ENCODE peak calls at places on chromosomes 12 and 14, in seven cellular contexts. R, K, P, V, C, S and H are unnamed samples.

GRCh38 chr12:130818381-130819247 is 20.4 kb downstream of the STX2 start:
- DNase-seq in K (peak; percentile 95), V (no peak), C (no peak), S (peak; percentile 67), P (no peak), R (peak; percentile 81), H (peak; percentile 81)

GRCh38 chr14:77645520-77646230 is 29.2 kb upstream of the SPTLC2 start:
- DNase-seq in C (no peak), P (no peak), K (no peak), R (no peak), V (no peak), S (no peak), H (no peak)

GRCh38 chr14:103151270-103151933 is 28.1 kb downstream of the TNFAIP2 start:
- DNase-seq in K (no peak), R (no peak), P (no peak), C (no peak), V (no peak), S (no peak), H (no peak)

GRCh38 chr12:45290218-45290609 is 74.3 kb downstream of the ANO6 start:
- DNase-seq in V (no peak), P (no peak), R (no peak), S (no peak), K (no peak), C (peak; percentile 31), H (no peak)

GRCh38 chr12:87428701-87429277 is 600.4 kb downstream of the C12orf50 start:
- DNase-seq in C (no peak), P (no peak), K (no peak), V (no peak), S (no peak), R (no peak), H (no peak)

GRCh38 chr12:101746661-101747060 is 7.4 kb upstream of the SYCP3 start:
- DNase-seq in K (no peak), V (no peak), C (peak; percentile 3), P (no peak), R (no peak), S (no peak), H (no peak)

GRCh38 chr14:73014105-73014504 is 12.8 kb downstream of the ZFYVE1 start:
- DNase-seq in V (no peak), P (no peak), S (no peak), K (peak; percentile 66), C (no peak), R (no peak), H (peak; percentile 40)

GRCh38 chr12:94225924-94226630 is 77.7 kb downstream of the PLXNC1 start:
- DNase-seq in C (no peak), K (no peak), S (no peak), V (no peak), R (no peak), P (no peak), H (no peak)

GRCh38 chr12:68641138-68641537 is 30.4 kb downstream of the RAP1B start:
- DNase-seq in S (no peak), V (no peak), R (no peak), K (peak; percentile 48), P (no peak), C (no peak), H (peak; percentile 78)

GRCh38 chr12:126537961-126538530 is 1472.8 kb downstream of the AACS start:
- DNase-seq in R (no peak), C (no peak), K (no peak), S (no peak), V (no peak), P (no peak), H (no peak)

GRCh38 chr12:132272706-132273105 is 56.7 kb downstream of the GALNT9 start:
- DNase-seq in V (no peak), K (no peak), C (no peak), P (no peak), S (no peak), R (no peak), H (no peak)

GRCh38 chr12:48999371-49000131 is at the start of gene DDN:
- DNase-seq in K (peak; percentile 82), V (no peak), C (peak; percentile 85), R (peak; percentile 95), P (no peak), S (no peak), H (peak; percentile 82)

GRCh38 chr14:30291216-30291615 is 267.7 kb upstream of the G2E3 start:
- DNase-seq in R (no peak), C (no peak), K (no peak), P (no peak), S (no peak), V (no peak), H (no peak)

GRCh38 chr12:75759842-75760260 is 248.4 kb upstream of the KRR1 start:
- DNase-seq in V (peak; percentile 54), S (no peak), P (no peak), C (no peak), K (no peak), R (no peak), H (no peak)

GRCh38 chr12:127060310-127060847 is 1206.6 kb upstream of the TMEM132C start:
- DNase-seq in V (no peak), S (no peak), P (no peak), K (no peak), C (no peak), R (no peak), H (no peak)

GRCh38 chr14:96938946-96939345 is 141.8 kb downstream of the VRK1 start:
- DNase-seq in C (no peak), V (no peak), R (no peak), K (peak; percentile 27), S (no peak), P (no peak), H (no peak)

GRCh38 chr14:64762044-64763034 is 58.1 kb downstream of the PLEKHG3 start:
- DNase-seq in V (no peak), C (peak; percentile 85), P (peak; percentile 62), R (peak; percentile 97), S (peak; percentile 82), K (no peak), H (peak; percentile 51)

GRCh38 chr12:124217508-124217981 is 77.3 kb upstream of the RFLNA start:
- DNase-seq in R (peak; percentile 31), C (peak; percentile 11), K (no peak), S (no peak), V (no peak), P (no peak), H (no peak)

GRCh38 chr12:107328442-107329133 is 235.2 kb upstream of the CRY1 start:
- DNase-seq in R (no peak), P (no peak), C (peak; percentile 81), K (no peak), S (no peak), V (no peak), H (peak; percentile 73)

GRCh38 chr12:122946690-122947271 is 19.5 kb downstream of the ABCB9 start:
- DNase-seq in C (peak; percentile 53), R (peak; percentile 31), K (peak; percentile 75), V (peak; percentile 91), S (peak; percentile 68), P (peak; percentile 77), H (peak; percentile 96)

GRCh38 chr14:67059576-67059975 is 129.7 kb upstream of the GARIN2 start:
- DNase-seq in R (no peak), S (no peak), K (no peak), C (peak; percentile 15), V (no peak), P (no peak), H (no peak)

GRCh38 chr12:114241973-114242434 is 163.9 kb downstream of the TBX5 start:
- DNase-seq in R (peak; percentile 86), V (no peak), S (no peak), C (peak; percentile 5), K (no peak), P (no peak), H (no peak)

GRCh38 chr14:92254786-92255185 is 68.2 kb upstream of the SLC24A4 start:
- DNase-seq in P (no peak), S (peak; percentile 75), R (no peak), C (no peak), K (no peak), V (no peak), H (no peak)

GRCh38 chr12:48765753-48766162 is 23.1 kb downstream of the ADCY6 start:
- DNase-seq in R (no peak), C (no peak), P (no peak), V (no peak), K (peak; percentile 46), S (no peak), H (peak; percentile 71)

GRCh38 chr14:43475762-43476161 is 1031.3 kb downstream of the FSCB start:
- DNase-seq in P (no peak), C (no peak), K (no peak), R (no peak), S (no peak), V (no peak), H (no peak)

GRCh38 chr14:103003351-103003615 is 54.1 kb downstream of the CDC42BPB start:
- DNase-seq in P (no peak), R (no peak), V (no peak), C (no peak), K (no peak), S (no peak), H (no peak)

GRCh38 chr14:37150414-37150813 is 22.0 kb downstream of the SLC25A21 start:
- DNase-seq in K (no peak), V (no peak), R (no peak), S (no peak), P (no peak), C (peak; percentile 75), H (no peak)

GRCh38 chr14:68922886-68923285 is 56.2 kb downstream of the ACTN1 start:
- DNase-seq in R (no peak), S (no peak), P (no peak), C (no peak), V (no peak), K (no peak), H (no peak)

GRCh38 chr12:4526923-4527546 is 11.7 kb upstream of the RAD51AP1 start:
- DNase-seq in P (no peak), R (no peak), S (no peak), K (peak; percentile 10), C (peak; percentile 17), V (no peak), H (no peak)
- TF ChIP-seq CTCF in P (no peak), R (peak; percentile 23), S (peak; percentile 71), K (no peak), C (peak; percentile 63), V (no peak), H (peak; percentile 83)

GRCh38 chr14:99749142-99749541 is 44.1 kb upstream of the EML1 start:
- DNase-seq in P (no peak), S (no peak), C (no peak), V (no peak), K (no peak), R (peak; percentile 15), H (no peak)
- TF ChIP-seq CTCF in P (no peak), S (no peak), C (peak; percentile 21), V (no peak), K (no peak), R (no peak), H (peak; percentile 13)

DNA sequence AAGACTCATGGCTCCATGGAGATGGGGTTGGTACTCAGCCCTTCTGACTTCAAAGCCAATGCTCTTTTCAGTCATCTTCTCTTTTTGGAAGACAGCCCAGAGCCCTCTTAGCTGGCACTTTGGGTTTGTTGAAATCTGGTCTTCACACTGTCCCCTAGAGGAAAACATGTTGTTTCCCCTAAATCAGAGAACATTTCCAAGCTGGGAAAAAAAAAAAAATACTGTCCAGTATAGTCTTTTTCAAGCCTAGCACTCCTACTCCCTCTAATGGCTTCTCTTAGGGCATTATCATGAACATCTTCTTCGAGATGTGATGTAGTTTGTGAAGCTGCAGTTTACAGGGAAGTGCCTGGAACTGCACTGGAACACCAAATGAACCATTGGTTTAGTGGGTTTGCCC is 3.0 kb upstream of the ZC3H14 start:
- DNase-seq in P (no peak), V (no peak), S (no peak), R (no peak), K (no peak), C (peak; percentile 74), H (no peak)
- TF ChIP-seq CTCF in P (no peak), V (peak; percentile 52), S (peak; percentile 53), R (peak; percentile 31), K (no peak), C (peak; percentile 52), H (no peak)

GRCh38 chr14:86055512-86055911 is 525.6 kb downstream of the FLRT2 start:
- DNase-seq in V (no peak), S (no peak), R (no peak), C (peak; percentile 48), K (no peak), P (no peak), H (no peak)
- TF ChIP-seq CTCF in V (peak; percentile 21), S (no peak), R (peak; percentile 17), C (peak; percentile 53), K (no peak), P (no peak), H (no peak)